ENCODE peak calls at places on chromosomes 4 and X, in eight cellular contexts. S, W, O, A, X, Y, G and B are unnamed samples. For H3K9me3, the result is how much of the 10 kb centered on the place peaks cover.

GRCh38 chr4:38129452-38129830 is 169.2 kb downstream of the PTTG2 start:
- DNase-seq in S (no peak), G (no peak), W (no peak), A (no peak), O (no peak), Y (no peak), X (no peak), B (no peak)

GRCh38 chrX:155086202-155086840 is 15.0 kb downstream of the BRCC3 start:
- DNase-seq in W (no peak), O (no peak), G (no peak), S (peak), A (no peak), Y (peak), X (peak), B (no peak)

GRCh38 chr4:82463221-82463620 is 32.8 kb downstream of the ENOPH1 start:
- DNase-seq in A (no peak), Y (no peak), O (no peak), W (no peak), X (no peak), G (no peak), S (no peak), B (no peak)

GRCh38 chr4:184583738-184584502 is 65.3 kb downstream of the CASP3 start:
- DNase-seq in X (no peak), G (no peak), S (no peak), Y (peak), O (no peak), A (no peak), W (no peak), B (no peak)

GRCh38 chr4:57682275-57682674 is 572.1 kb upstream of the IGFBP7 start:
- DNase-seq in S (no peak), Y (no peak), G (no peak), X (no peak), A (no peak), W (no peak), O (no peak), B (no peak)

GRCh38 chr4:152539556-152540292 is 3.8 kb upstream of the FBXW7 start:
- DNase-seq in X (no peak), O (no peak), W (no peak), G (no peak), Y (peak), A (no peak), S (no peak), B (no peak)

GRCh38 chrX:67780694-67781109 is 236.9 kb downstream of the AR start:
- DNase-seq in W (peak), S (peak), A (peak), O (no peak), Y (no peak), G (peak), X (peak), B (peak)

GRCh38 chr4:169345207-169345788 is 74.5 kb upstream of the SH3RF1 start:
- DNase-seq in X (no peak), G (no peak), A (no peak), O (no peak), S (no peak), W (no peak), Y (no peak), B (no peak)

GRCh38 chrX:44872319-44872816 is 620 bp upstream of the KDM6A start:
- DNase-seq in W (no peak), G (no peak), X (peak), Y (no peak), A (peak), S (peak), O (no peak), B (no peak)

GRCh38 chr4:176360446-176360845 is 40.7 kb downstream of the SPCS3 start:
- DNase-seq in S (no peak), G (no peak), W (no peak), O (no peak), X (no peak), Y (no peak), A (no peak), B (no peak)

GRCh38 chr4:82510216-82510615 is 51.6 kb downstream of the TMEM150C start:
- DNase-seq in O (no peak), S (no peak), A (no peak), W (no peak), G (no peak), X (peak), Y (no peak), B (no peak)

GRCh38 chr4:174012135-174012923 is 271.1 kb downstream of the FBXO8 start:
- DNase-seq in A (no peak), W (no peak), S (peak), Y (no peak), O (no peak), X (peak), G (no peak), B (no peak)

GRCh38 chrX:72001906-72002305 is 91.3 kb downstream of the NHSL2 start:
- DNase-seq in S (no peak), A (no peak), Y (no peak), O (no peak), X (no peak), G (no peak), W (no peak), B (no peak)

GRCh38 chrX:25810202-25810601 is 327.9 kb upstream of the MAGEB18 start:
- DNase-seq in S (peak), G (no peak), Y (no peak), O (no peak), A (no peak), W (no peak), X (no peak), B (no peak)

GRCh38 chrX:41468647-41469323 is 21.6 kb downstream of the NYX start:
- DNase-seq in O (no peak), A (no peak), X (no peak), Y (no peak), W (no peak), G (no peak), S (no peak), B (no peak)

GRCh38 chr4:7842384-7843279 is 97.0 kb downstream of the AFAP1 start:
- DNase-seq in X (peak), O (no peak), W (no peak), Y (no peak), G (no peak), S (no peak), A (peak), B (peak)

GRCh38 chr4:19382993-19383392 is 868.7 kb upstream of the SLIT2 start:
- DNase-seq in S (peak), X (no peak), Y (no peak), A (no peak), O (no peak), W (no peak), G (no peak), B (no peak)

GRCh38 chrX:17414057-17414658 is 39.2 kb downstream of the NHS start:
- DNase-seq in O (no peak), A (no peak), S (no peak), Y (no peak), W (no peak), G (no peak), X (no peak), B (no peak)

GRCh38 chr4:83993774-83994173 is 457.9 kb downstream of the GPAT3 start:
- DNase-seq in O (no peak), W (no peak), A (no peak), S (peak), G (no peak), X (no peak), Y (peak), B (no peak)

GRCh38 chrX:45850775-45851433 is 650.2 kb upstream of the DIPK2B start:
- DNase-seq in G (peak), X (peak), A (no peak), S (peak), O (peak), W (peak), Y (no peak), B (peak)

GRCh38 chr4:6115746-6116586 is 84.4 kb downstream of the JAKMIP1 start:
- DNase-seq in S (no peak), Y (no peak), W (no peak), X (no peak), A (no peak), O (peak), G (no peak), B (peak)

GRCh38 chr4:185583813-185584212 is 48.5 kb upstream of the PDLIM3 start:
- DNase-seq in G (no peak), Y (no peak), S (no peak), A (no peak), X (no peak), O (no peak), W (no peak), B (no peak)

GRCh38 chr4:81491943-81492342 is 20.2 kb upstream of the RASGEF1B start:
- DNase-seq in S (no peak), Y (peak), O (no peak), A (no peak), W (no peak), X (no peak), G (no peak), B (no peak)

GRCh38 chrX:13692771-13693231 is 3.9 kb downstream of the RAB9A start:
- DNase-seq in Y (no peak), S (no peak), G (no peak), O (no peak), A (no peak), W (no peak), X (no peak), B (no peak)

GRCh38 chr4:38672247-38673071 is 8.5 kb downstream of the KLF3 start:
- DNase-seq in A (no peak), S (peak), O (no peak), Y (no peak), G (no peak), W (no peak), X (no peak), B (no peak)

GRCh38 chr4:183798921-183799307 is 106.2 kb upstream of the STOX2 start:
- DNase-seq in O (no peak), S (no peak), A (no peak), W (no peak), X (peak), Y (no peak), G (no peak), B (no peak)

GRCh38 chr4:81604683-81605082 is 133.0 kb upstream of the RASGEF1B start:
- DNase-seq in X (no peak), A (no peak), G (no peak), S (no peak), W (no peak), O (no peak), Y (no peak), B (no peak)

GRCh38 chrX:141467442-141467841 is 117.1 kb downstream of the SPANXA1 start:
- DNase-seq in O (no peak), Y (no peak), A (no peak), X (no peak), W (no peak), G (no peak), S (no peak), B (no peak)

GRCh38 chr4:61301285-61301684 is 101.2 kb downstream of the ADGRL3 start:
- DNase-seq in W (no peak), Y (no peak), O (no peak), S (no peak), G (no peak), A (no peak), X (no peak), B (no peak)

GRCh38 chr4:153763404-153763803 is 3.6 kb upstream of the RNF175 start:
- DNase-seq in W (no peak), O (no peak), A (no peak), X (no peak), G (no peak), Y (peak), S (peak), B (no peak)

GRCh38 chr4:8355864-8356565 is 84.5 kb downstream of the ACOX3 start:
- DNase-seq in W (no peak), O (no peak), G (peak), X (no peak), S (no peak), A (no peak), Y (no peak), B (no peak)

GRCh38 chr4:61500883-61501282 is 300.8 kb downstream of the ADGRL3 start:
- DNase-seq in S (no peak), A (no peak), W (no peak), O (no peak), X (no peak), Y (no peak), G (no peak), B (no peak)

GRCh38 chr4:130896920-130897319 is 1801.0 kb downstream of the C4orf33 start:
- DNase-seq in O (no peak), X (no peak), W (no peak), A (no peak), Y (no peak), S (no peak), G (no peak), B (no peak)

GRCh38 chr4:3384391-3384770 is 57.4 kb upstream of the HGFAC start:
- DNase-seq in A (no peak), O (peak), W (peak), S (no peak), X (no peak), G (no peak), Y (no peak), B (peak)

GRCh38 chr4:3386486-3386885 is 55.3 kb upstream of the HGFAC start:
- DNase-seq in S (no peak), G (no peak), W (no peak), A (no peak), O (no peak), Y (no peak), X (no peak), B (no peak)

GRCh38 chr4:3387154-3387942 is 54.4 kb upstream of the HGFAC start:
- DNase-seq in G (no peak), W (peak), Y (peak), S (no peak), A (no peak), O (no peak), X (no peak), B (no peak)

GRCh38 chr4:3385719-3386440 is 55.9 kb upstream of the HGFAC start:
- DNase-seq in Y (no peak), O (no peak), A (no peak), W (peak), G (peak), S (no peak), X (no peak), B (peak)

GRCh38 chr4:3384771-3385701 is 56.7 kb upstream of the HGFAC start:
- DNase-seq in O (no peak), G (peak), X (no peak), W (peak), S (no peak), Y (no peak), A (peak), B (peak)
- H3K27ac ChIP-seq in O (no peak), G (peak), X (peak), W (peak), S (no peak), Y (no peak), A (peak), B (no peak)

DNA sequence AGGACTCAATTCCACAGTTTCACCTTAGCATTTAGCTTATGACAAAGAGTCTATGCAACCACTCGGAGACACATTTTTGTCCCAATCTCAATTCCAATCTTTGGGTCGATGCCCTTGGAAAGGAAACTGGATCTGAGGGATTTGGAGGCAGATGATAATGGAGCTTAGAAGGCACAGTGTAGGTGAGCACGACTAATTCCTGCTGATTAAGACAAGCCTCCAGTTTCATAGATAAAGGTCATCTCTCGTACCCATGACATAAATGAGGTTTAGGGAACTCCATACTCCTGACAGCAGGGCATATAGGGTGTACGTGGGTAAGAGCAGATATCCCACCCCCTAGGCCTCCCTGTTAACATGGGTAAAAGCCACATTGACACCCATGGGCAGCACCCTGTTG is 24.4 kb upstream of the ZNF718 start:
- DNase-seq in S (no peak), X (no peak), O (no peak), A (no peak), G (no peak), W (no peak), Y (no peak), B (no peak)
- H3K9me3 ChIP-seq in S (under half), X (under half), O (under half), A (half or more), G (half or more), W (half or more), Y (under half), B (under half)

DNA sequence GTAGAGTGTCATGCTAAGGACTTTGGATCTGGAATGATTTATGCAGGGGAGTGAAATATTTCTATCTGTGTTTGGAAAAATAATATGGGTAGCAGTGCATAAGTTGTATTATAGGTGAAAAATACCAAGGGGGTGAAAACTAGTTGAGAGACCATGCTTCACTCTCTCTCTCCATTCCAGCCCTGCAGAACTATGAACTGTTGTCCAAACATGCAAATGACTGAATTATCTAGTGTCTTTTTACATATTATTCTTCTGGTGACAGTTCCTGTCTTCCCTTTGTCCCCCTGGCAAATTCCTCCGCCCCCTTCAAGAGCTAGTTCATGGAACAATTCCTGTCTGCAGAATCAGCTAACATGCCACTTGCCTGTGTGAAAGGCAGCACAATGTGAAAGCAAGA is 2.4 kb downstream of the PF4 start:
- DNase-seq in X (no peak), Y (no peak), S (no peak), O (no peak), A (no peak), W (no peak), G (no peak), B (no peak)
- H3K27ac ChIP-seq in X (peak), Y (no peak), S (no peak), O (no peak), A (no peak), W (no peak), G (no peak), B (no peak)

GRCh38 chr4:128940966-128941365 is 131.5 kb downstream of the JADE1 start:
- DNase-seq in X (no peak), G (no peak), A (no peak), Y (no peak), S (peak), W (no peak), O (no peak), B (no peak)

GRCh38 chr4:128946929-128947328 is 137.4 kb downstream of the JADE1 start:
- DNase-seq in S (no peak), W (no peak), G (no peak), A (no peak), Y (no peak), X (peak), O (no peak), B (no peak)

GRCh38 chr4:128942547-128942946 is 133.0 kb downstream of the JADE1 start:
- DNase-seq in G (no peak), A (no peak), S (no peak), W (no peak), X (no peak), O (no peak), Y (no peak), B (no peak)
- H3K9me3 ChIP-seq in G (under half), A (under half), S (under half), W (under half), X (under half), O (under half), Y (under half), B (under half)

GRCh38 chrX:15410430-15410829 is 26.2 kb upstream of the VEGFD start:
- DNase-seq in X (no peak), W (no peak), A (no peak), S (no peak), Y (no peak), G (no peak), O (no peak), B (no peak)
- H3K27ac ChIP-seq in X (no peak), W (no peak), A (no peak), S (no peak), Y (no peak), G (no peak), O (no peak), B (no peak)

GRCh38 chr4:1480720-1481119 is 74.5 kb upstream of the NKX1-1 start:
- DNase-seq in O (no peak), W (peak), Y (no peak), S (no peak), A (no peak), G (peak), X (no peak), B (no peak)
- H3K9me3 ChIP-seq in O (under half), W (under half), Y (under half), S (under half), A (half or more), G (under half), X (under half), B (under half)

GRCh38 chr4:39713691-39714090 is 15.8 kb downstream of the UBE2K start:
- DNase-seq in Y (peak), A (peak), G (no peak), W (no peak), O (no peak), S (no peak), X (no peak), B (no peak)

GRCh38 chr4:39714171-39714570 is 16.2 kb downstream of the UBE2K start:
- DNase-seq in X (no peak), S (no peak), W (no peak), A (peak), Y (no peak), O (no peak), G (no peak), B (no peak)

GRCh38 chr4:39710098-39710896 is 12.4 kb downstream of the UBE2K start:
- DNase-seq in O (no peak), W (no peak), Y (no peak), A (peak), X (no peak), G (no peak), S (no peak), B (no peak)

GRCh38 chr4:39715788-39716187 is 17.9 kb downstream of the UBE2K start:
- DNase-seq in X (no peak), W (no peak), S (no peak), Y (no peak), A (no peak), G (no peak), O (no peak), B (no peak)

DNA sequence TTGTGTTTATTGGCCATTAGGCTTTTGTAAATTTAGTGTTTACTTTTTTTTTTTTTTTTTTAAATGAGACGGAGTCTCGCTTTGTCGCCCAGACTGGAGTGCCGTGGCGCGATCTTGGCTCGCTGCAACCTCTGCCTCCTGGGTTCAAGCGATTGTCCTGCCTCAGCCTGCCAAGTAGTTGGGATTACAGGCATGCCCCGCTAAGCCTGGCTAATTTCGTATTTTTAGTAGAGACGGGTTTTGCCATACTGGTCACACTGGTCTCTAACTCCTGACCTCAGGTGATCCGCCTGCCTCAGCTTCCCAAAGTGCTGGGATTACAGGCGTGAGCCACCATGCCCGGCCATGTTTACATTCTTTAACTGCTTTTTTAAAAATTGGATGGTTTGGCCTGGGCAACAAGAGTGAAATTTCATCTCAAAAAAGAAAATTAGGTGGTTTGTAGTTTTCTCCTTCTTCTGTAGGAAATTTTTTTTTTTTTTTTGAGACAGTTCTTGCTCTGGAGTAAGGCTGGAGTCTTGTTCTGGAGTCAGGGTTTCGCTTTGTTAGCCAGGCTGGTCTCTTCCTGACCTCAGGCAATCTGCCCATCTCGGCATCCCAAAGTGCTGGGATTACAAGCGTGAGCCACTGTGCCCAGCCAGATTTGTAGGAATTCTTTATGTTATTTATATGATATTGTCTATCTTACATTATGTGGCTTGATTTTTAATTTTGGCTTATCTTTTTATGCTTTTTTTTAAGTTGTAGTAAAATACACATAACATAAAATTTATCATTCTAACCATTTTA is 15.1 kb downstream of the UBE2K start:
- DNase-seq in A (peak), X (no peak), Y (no peak), W (no peak), O (no peak), S (no peak), G (no peak), B (no peak)
- H3K27ac ChIP-seq in A (no peak), X (no peak), Y (peak), W (no peak), O (no peak), S (no peak), G (no peak), B (no peak)